ENCODE peak calls at places on chromosomes 11 and 22, in six cellular contexts. One of them, this sample, is unnamed.

GRCh38 chr11:131546218-131546895 is 175.9 kb downstream of the NTM start:
- DNase-seq in ovary: no peak
- DNase-seq in mucosa of descending colon: no peak
- DNase-seq in neural crest cell: no peak
- DNase-seq in neural progenitor cell: peak; percentile 44
- DNase-seq in AG04450: no peak
- DNase-seq in this sample: no peak

GRCh38 chr11:116931206-116931953 is 94.0 kb upstream of the APOA1 start:
- DNase-seq in ovary: no peak
- DNase-seq in mucosa of descending colon: no peak
- DNase-seq in neural crest cell: no peak
- DNase-seq in neural progenitor cell: no peak
- DNase-seq in AG04450: no peak
- DNase-seq in this sample: no peak

GRCh38 chr11:30786392-30787120 is 200.4 kb upstream of the MPPED2 start:
- DNase-seq in ovary: no peak
- DNase-seq in mucosa of descending colon: no peak
- DNase-seq in neural crest cell: no peak
- DNase-seq in neural progenitor cell: no peak
- DNase-seq in AG04450: no peak
- DNase-seq in this sample: no peak

GRCh38 chr22:21719024-21719423 is 16.6 kb downstream of the YPEL1 start:
- DNase-seq in ovary: no peak
- DNase-seq in mucosa of descending colon: no peak
- DNase-seq in neural crest cell: no peak
- DNase-seq in neural progenitor cell: no peak
- DNase-seq in AG04450: no peak
- DNase-seq in this sample: no peak

GRCh38 chr22:50267591-50268390 is 2.4 kb downstream of the MAPK11 start:
- DNase-seq in ovary: peak; percentile 86
- DNase-seq in mucosa of descending colon: peak; percentile 71
- DNase-seq in neural crest cell: no peak
- DNase-seq in neural progenitor cell: peak; percentile 72
- DNase-seq in AG04450: no peak
- DNase-seq in this sample: no peak

GRCh38 chr11:134758342-134758931 is 346.4 kb upstream of the B3GAT1 start:
- DNase-seq in ovary: no peak
- DNase-seq in mucosa of descending colon: no peak
- DNase-seq in neural crest cell: no peak
- DNase-seq in neural progenitor cell: no peak
- DNase-seq in AG04450: no peak
- DNase-seq in this sample: no peak

GRCh38 chr11:114243461-114244372 is 52.5 kb upstream of the NNMT start:
- DNase-seq in ovary: no peak
- DNase-seq in mucosa of descending colon: no peak
- DNase-seq in neural crest cell: no peak
- DNase-seq in neural progenitor cell: no peak
- DNase-seq in AG04450: no peak
- DNase-seq in this sample: no peak

GRCh38 chr11:63866211-63866610 is 27.3 kb downstream of the MARK2 start:
- DNase-seq in ovary: no peak
- DNase-seq in mucosa of descending colon: peak; percentile 46
- DNase-seq in neural crest cell: no peak
- DNase-seq in neural progenitor cell: no peak
- DNase-seq in AG04450: no peak
- DNase-seq in this sample: no peak

GRCh38 chr11:81870815-81871214 is 862.8 kb downstream of the FAM181B start:
- DNase-seq in ovary: no peak
- DNase-seq in mucosa of descending colon: no peak
- DNase-seq in neural crest cell: no peak
- DNase-seq in neural progenitor cell: no peak
- DNase-seq in AG04450: no peak
- DNase-seq in this sample: no peak

GRCh38 chr22:49255741-49256318 is 571.8 kb downstream of the BRD1 start:
- DNase-seq in ovary: no peak
- DNase-seq in mucosa of descending colon: no peak
- DNase-seq in neural crest cell: no peak
- DNase-seq in neural progenitor cell: no peak
- DNase-seq in AG04450: no peak
- DNase-seq in this sample: no peak

GRCh38 chr11:1834791-1835670 is at the start of gene SYT8:
- DNase-seq in ovary: peak; percentile 37
- DNase-seq in mucosa of descending colon: peak; percentile 74
- DNase-seq in neural crest cell: no peak
- DNase-seq in neural progenitor cell: no peak
- DNase-seq in AG04450: no peak
- DNase-seq in this sample: no peak

GRCh38 chr22:19984201-19984753 is 32.3 kb downstream of the ARVCF start:
- DNase-seq in ovary: peak; percentile 36
- DNase-seq in mucosa of descending colon: peak; percentile 36
- DNase-seq in neural crest cell: no peak
- DNase-seq in neural progenitor cell: no peak
- DNase-seq in AG04450: peak; percentile 16
- DNase-seq in this sample: no peak

GRCh38 chr11:57568330-57568766 is 876 bp upstream of the UBE2L6 start:
- DNase-seq in ovary: peak; percentile 93
- DNase-seq in mucosa of descending colon: no peak
- DNase-seq in neural crest cell: peak; percentile 95
- DNase-seq in neural progenitor cell: no peak
- DNase-seq in AG04450: peak; percentile 33
- DNase-seq in this sample: peak; percentile 47

GRCh38 chr11:34263462-34264186 is 94.2 kb downstream of the ABTB2 start:
- DNase-seq in ovary: no peak
- DNase-seq in mucosa of descending colon: peak; percentile 76
- DNase-seq in neural crest cell: no peak
- DNase-seq in neural progenitor cell: no peak
- DNase-seq in AG04450: peak; percentile 26
- DNase-seq in this sample: peak; percentile 56

GRCh38 chr22:22074634-22075381 is 92.2 kb upstream of the TOP3B start:
- DNase-seq in ovary: no peak
- DNase-seq in mucosa of descending colon: no peak
- DNase-seq in neural crest cell: no peak
- DNase-seq in neural progenitor cell: no peak
- DNase-seq in AG04450: no peak
- DNase-seq in this sample: no peak

GRCh38 chr22:30689622-30690021 is 5.1 kb upstream of the OSBP2 start:
- DNase-seq in ovary: no peak
- DNase-seq in mucosa of descending colon: no peak
- DNase-seq in neural crest cell: no peak
- DNase-seq in neural progenitor cell: no peak
- DNase-seq in AG04450: no peak
- DNase-seq in this sample: no peak

DNA sequence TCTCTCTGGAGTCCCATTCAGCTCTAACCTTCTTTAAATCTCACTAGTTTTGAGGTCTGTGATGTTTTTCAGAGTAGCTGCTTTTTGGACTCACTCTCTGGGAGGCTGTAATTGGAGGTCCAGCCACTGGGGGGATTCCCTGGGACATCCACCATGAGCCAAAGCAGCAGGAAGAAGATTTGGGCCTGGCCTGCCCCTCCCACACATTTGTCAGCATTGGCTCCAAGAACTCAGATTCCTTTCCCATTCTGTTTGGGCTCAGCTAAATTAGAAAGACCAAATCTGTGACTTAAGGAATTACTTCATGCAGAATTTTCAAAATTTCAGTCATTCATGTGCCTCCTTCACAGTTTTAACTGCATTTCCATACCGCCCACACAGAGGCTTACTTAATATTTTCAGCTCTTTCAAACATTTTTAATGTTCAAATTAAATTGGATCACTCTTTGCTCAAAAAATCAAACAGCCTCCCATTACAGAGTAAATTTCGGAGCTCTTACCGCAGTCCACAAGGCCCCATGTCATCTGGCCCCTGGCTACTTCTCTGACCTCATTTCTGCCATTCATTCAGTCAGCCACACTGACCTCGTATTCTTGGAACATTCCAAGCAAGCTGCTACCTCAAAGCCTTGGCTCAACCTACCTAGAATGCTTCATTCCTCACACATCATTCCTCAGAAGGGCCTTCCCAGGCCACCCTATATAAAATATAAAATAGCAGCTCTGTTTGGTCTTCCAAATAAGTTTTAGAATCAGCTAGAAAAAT is 54.5 kb upstream of the RRAS2 start:
- DNase-seq in ovary: peak; percentile 39
- DNase-seq in mucosa of descending colon: no peak
- DNase-seq in neural crest cell: no peak
- DNase-seq in neural progenitor cell: peak; percentile 67
- DNase-seq in AG04450: no peak
- DNase-seq in this sample: peak; percentile 30
- TF ChIP-seq CTCF in ovary: no peak
- TF ChIP-seq CTCF in mucosa of descending colon: no peak
- TF ChIP-seq CTCF in neural crest cell: peak; percentile 46
- TF ChIP-seq CTCF in neural progenitor cell: peak; percentile 57
- TF ChIP-seq CTCF in AG04450: peak; percentile 40
- TF ChIP-seq CTCF in this sample: peak; percentile 29

DNA sequence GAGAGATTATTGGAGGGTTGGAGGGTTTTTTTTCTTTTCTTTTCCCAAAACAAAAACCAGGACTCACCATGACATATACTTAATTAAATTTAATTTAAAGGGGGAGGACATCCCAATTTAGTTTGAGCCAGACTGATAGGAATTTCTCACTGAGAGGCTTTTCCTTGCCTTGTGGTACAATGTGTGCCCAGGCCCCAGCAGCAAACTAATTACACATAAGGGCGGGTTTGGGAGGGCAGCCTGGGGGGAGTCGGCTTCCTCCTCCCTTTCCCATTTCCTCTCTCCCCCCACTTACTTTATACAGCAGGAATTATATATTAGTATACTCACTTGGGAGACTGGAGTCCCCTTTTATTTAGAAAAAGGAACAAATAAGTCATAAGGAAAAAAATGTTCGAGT is 2.9 kb downstream of the TEAD1 start:
- DNase-seq in ovary: peak; percentile 44
- DNase-seq in mucosa of descending colon: no peak
- DNase-seq in neural crest cell: no peak
- DNase-seq in neural progenitor cell: peak; percentile 56
- DNase-seq in AG04450: no peak
- DNase-seq in this sample: no peak
- TF ChIP-seq CTCF in ovary: no peak
- TF ChIP-seq CTCF in mucosa of descending colon: no peak
- TF ChIP-seq CTCF in neural crest cell: no peak
- TF ChIP-seq CTCF in neural progenitor cell: no peak
- TF ChIP-seq CTCF in AG04450: no peak
- TF ChIP-seq CTCF in this sample: no peak

DNA sequence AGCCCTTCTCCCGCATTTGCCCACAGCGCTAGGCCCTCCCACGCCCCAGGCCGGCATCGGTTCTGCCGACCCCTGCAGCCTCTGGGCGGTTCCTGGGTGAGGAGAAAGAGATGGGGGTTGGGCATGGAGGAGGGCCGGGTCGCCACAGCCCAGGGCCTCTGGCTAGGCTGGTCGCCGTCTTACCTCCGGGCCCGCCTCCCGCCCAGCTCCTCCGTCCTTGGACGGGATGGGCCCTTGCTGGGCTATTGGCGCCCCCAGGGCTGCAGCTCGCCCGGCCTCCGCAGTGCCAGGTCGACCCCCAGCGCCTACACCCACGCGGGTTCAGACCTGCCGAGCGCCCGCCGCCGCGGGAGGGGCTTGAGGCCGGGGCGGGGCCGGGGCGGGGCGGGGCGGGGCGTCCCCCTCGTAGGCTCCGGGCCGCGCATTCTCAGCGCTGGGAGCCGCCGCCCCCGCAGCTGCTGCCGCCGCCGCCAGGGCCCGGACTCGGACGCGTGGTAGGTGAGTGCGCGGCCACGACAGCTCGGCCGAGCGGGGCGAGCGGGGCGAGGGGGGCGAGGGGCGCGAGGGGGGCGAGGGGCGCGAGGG is at the start of gene CD151:
- DNase-seq in ovary: peak; percentile 74
- DNase-seq in mucosa of descending colon: peak; percentile 78
- DNase-seq in neural crest cell: no peak
- DNase-seq in neural progenitor cell: peak; percentile 87
- DNase-seq in AG04450: no peak
- DNase-seq in this sample: no peak
- TF ChIP-seq CTCF in ovary: no peak
- TF ChIP-seq CTCF in mucosa of descending colon: no peak
- TF ChIP-seq CTCF in neural crest cell: no peak
- TF ChIP-seq CTCF in neural progenitor cell: no peak
- TF ChIP-seq CTCF in AG04450: no peak
- TF ChIP-seq CTCF in this sample: no peak

DNA sequence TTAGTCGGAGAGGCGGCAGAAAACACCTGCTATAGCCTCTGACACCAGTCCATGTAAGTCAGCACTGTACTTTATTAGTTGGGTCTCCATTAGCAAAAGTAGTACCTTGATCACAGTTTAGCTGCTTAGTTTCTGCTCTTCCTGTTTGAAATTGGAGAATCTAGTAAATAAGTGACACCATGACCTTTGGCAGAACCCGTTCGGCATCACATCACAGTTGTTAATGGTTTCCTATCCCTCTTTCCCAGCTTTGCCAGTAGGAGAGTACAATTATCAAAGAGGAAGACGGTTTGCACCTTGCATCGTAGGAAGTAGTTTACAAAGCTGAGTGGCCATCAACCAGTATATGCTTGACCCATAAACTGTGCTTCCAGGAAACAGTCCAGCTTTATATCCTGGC is 101.8 kb downstream of the TRIM44 start:
- DNase-seq in ovary: no peak
- DNase-seq in mucosa of descending colon: no peak
- DNase-seq in neural crest cell: no peak
- DNase-seq in neural progenitor cell: no peak
- DNase-seq in AG04450: no peak
- DNase-seq in this sample: no peak
- TF ChIP-seq CTCF in ovary: no peak
- TF ChIP-seq CTCF in mucosa of descending colon: no peak
- TF ChIP-seq CTCF in neural crest cell: no peak
- TF ChIP-seq CTCF in neural progenitor cell: no peak
- TF ChIP-seq CTCF in AG04450: no peak
- TF ChIP-seq CTCF in this sample: no peak

DNA sequence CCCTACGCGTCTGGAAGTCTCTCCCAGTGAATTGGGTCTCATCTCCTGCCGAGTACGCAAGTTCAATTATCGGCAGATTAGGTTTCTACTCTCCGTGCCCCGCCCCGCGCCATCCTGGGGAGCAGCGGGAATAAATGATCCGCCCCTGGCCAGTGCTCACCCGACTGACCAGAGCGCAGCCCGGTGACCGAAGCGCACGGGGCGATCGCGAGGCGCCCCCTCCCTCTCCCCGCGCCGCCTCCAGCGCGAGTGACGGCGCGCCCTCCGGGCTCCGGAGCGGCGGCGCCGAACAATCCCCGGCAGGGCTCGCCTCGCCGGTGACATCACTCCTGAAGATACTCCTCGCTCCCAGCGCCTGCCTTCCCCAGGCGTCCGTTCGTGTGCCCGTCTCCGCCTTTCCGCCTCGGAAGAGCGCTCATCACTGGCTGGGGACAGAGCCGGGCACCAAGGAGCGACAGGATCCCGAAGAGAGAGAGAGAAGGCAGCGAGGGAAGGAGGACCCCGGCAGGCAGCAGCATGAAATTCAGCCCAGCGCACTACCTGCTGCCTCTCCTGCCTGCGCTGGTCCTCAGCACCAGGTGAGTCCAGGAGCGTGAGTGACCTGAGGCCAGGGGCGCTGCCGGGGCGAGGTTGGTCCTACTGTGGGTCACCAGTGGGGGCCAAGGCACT is at the start of gene LUZP2:
- DNase-seq in ovary: no peak
- DNase-seq in mucosa of descending colon: no peak
- DNase-seq in neural crest cell: peak; percentile 49
- DNase-seq in neural progenitor cell: peak; percentile 88
- DNase-seq in AG04450: no peak
- DNase-seq in this sample: no peak
- TF ChIP-seq CTCF in ovary: no peak
- TF ChIP-seq CTCF in mucosa of descending colon: no peak
- TF ChIP-seq CTCF in neural crest cell: peak; percentile 42
- TF ChIP-seq CTCF in neural progenitor cell: peak; percentile 37
- TF ChIP-seq CTCF in AG04450: peak; percentile 16
- TF ChIP-seq CTCF in this sample: no peak

GRCh38 chr11:66279092-66279797 is 1.3 kb downstream of the CNIH2 start:
- DNase-seq in ovary: no peak
- DNase-seq in mucosa of descending colon: no peak
- DNase-seq in neural crest cell: no peak
- DNase-seq in neural progenitor cell: no peak
- DNase-seq in AG04450: no peak
- DNase-seq in this sample: no peak
- TF ChIP-seq CTCF in ovary: no peak
- TF ChIP-seq CTCF in mucosa of descending colon: no peak
- TF ChIP-seq CTCF in neural crest cell: no peak
- TF ChIP-seq CTCF in neural progenitor cell: no peak
- TF ChIP-seq CTCF in AG04450: no peak
- TF ChIP-seq CTCF in this sample: no peak

This sample was measured in AG09319.